ENCODE peak calls at places on chromosomes 1 and 21, in eight cellular contexts. X is fibroblast of mammary gland, D is esophagus squamous epithelium, Q is nephron progenitor cell, V is fibroblast of lung, A is WTC11, C is H9, G is BE2C. Y is an unnamed sample.

GRCh38 chr1:92957020-92957734 is 4.1 kb downstream of the DIPK1A start:
- DNase-seq in X (no peak), D (no peak), Q (no peak), V (no peak), A (no peak), C (no peak), G (no peak), Y (no peak)

GRCh38 chr1:56301791-56302190 is 277.6 kb downstream of the PLPP3 start:
- DNase-seq in X (peak; percentile 89), D (no peak), Q (no peak), V (peak; percentile 87), A (no peak), C (no peak), G (no peak), Y (no peak)

GRCh38 chr1:55375617-55376258 is 160.6 kb upstream of the USP24 start:
- DNase-seq in X (peak; percentile 70), D (no peak), Q (peak; percentile 65), V (peak; percentile 74), A (peak; percentile 42), C (peak; percentile 33), G (peak; percentile 30), Y (peak; percentile 53)

GRCh38 chr1:5637171-5637570 is 355.1 kb downstream of the NPHP4 start:
- DNase-seq in X (peak; percentile 3), D (no peak), Q (no peak), V (no peak), A (no peak), C (no peak), G (peak; percentile 15), Y (no peak)

GRCh38 chr1:232865118-232865931 is 60.1 kb downstream of the MAP10 start:
- DNase-seq in X (no peak), D (no peak), Q (no peak), V (no peak), A (no peak), C (no peak), G (no peak), Y (no peak)

GRCh38 chr1:57908471-57908870 is 484.6 kb upstream of the DAB1 start:
- DNase-seq in X (no peak), D (no peak), Q (peak; percentile 12), V (no peak), A (no peak), C (no peak), G (no peak), Y (no peak)

GRCh38 chr1:8122477-8123407 is 96.6 kb upstream of the ERRFI1 start:
- DNase-seq in X (peak; percentile 60), D (no peak), Q (no peak), V (peak; percentile 82), A (no peak), C (no peak), G (no peak), Y (no peak)

GRCh38 chr1:204468206-204468605 is 26.4 kb downstream of the PIK3C2B start:
- DNase-seq in X (no peak), D (no peak), Q (no peak), V (no peak), A (no peak), C (no peak), G (no peak), Y (no peak)

GRCh38 chr1:3688836-3689750 is 36.8 kb downstream of the TP73 start:
- DNase-seq in X (no peak), D (no peak), Q (no peak), V (no peak), A (no peak), C (no peak), G (no peak), Y (no peak)

GRCh38 chr1:31479801-31480200 is 66.8 kb downstream of the SERINC2 start:
- DNase-seq in X (peak; percentile 72), D (no peak), Q (no peak), V (no peak), A (no peak), C (no peak), G (no peak), Y (no peak)

GRCh38 chr1:3313579-3313955 is 140.9 kb upstream of the ARHGEF16 start:
- DNase-seq in X (peak; percentile 90), D (no peak), Q (peak; percentile 58), V (peak; percentile 95), A (peak; percentile 31), C (peak; percentile 46), G (no peak), Y (no peak)

GRCh38 chr1:59218521-59219236 is 78.2 kb upstream of the FGGY start:
- DNase-seq in X (peak; percentile 35), D (no peak), Q (no peak), V (peak; percentile 94), A (no peak), C (no peak), G (no peak), Y (no peak)

GRCh38 chr1:84724128-84724860 is 34.0 kb upstream of the SSX2IP start:
- DNase-seq in X (no peak), D (no peak), Q (peak; percentile 12), V (no peak), A (peak; percentile 85), C (peak; percentile 86), G (peak; percentile 17), Y (peak; percentile 40)

GRCh38 chr1:77688939-77689338 is 6.5 kb upstream of the ZZZ3 start:
- DNase-seq in X (no peak), D (no peak), Q (no peak), V (no peak), A (no peak), C (no peak), G (no peak), Y (no peak)

GRCh38 chr21:42636535-42636914 is 16.9 kb upstream of the PDE9A start:
- DNase-seq in X (peak; percentile 93), D (no peak), Q (no peak), V (peak; percentile 80), A (no peak), C (no peak), G (no peak), Y (no peak)

GRCh38 chr1:8077120-8077573 is 51.0 kb upstream of the ERRFI1 start:
- DNase-seq in X (peak; percentile 99), D (no peak), Q (no peak), V (peak; percentile 92), A (no peak), C (peak; percentile 41), G (no peak), Y (no peak)

GRCh38 chr1:237012789-237013383 is 8.6 kb upstream of the MT1HL1 start:
- DNase-seq in X (no peak), D (no peak), Q (no peak), V (peak; percentile 68), A (no peak), C (no peak), G (peak; percentile 33), Y (no peak)

GRCh38 chr1:187878883-187879282 is 1050.1 kb downstream of the PLA2G4A start:
- DNase-seq in X (no peak), D (no peak), Q (no peak), V (no peak), A (no peak), C (no peak), G (no peak), Y (no peak)

GRCh38 chr1:37890378-37891014 is 31.1 kb upstream of the MTF1 start:
- DNase-seq in X (peak; percentile 62), D (no peak), Q (no peak), V (peak; percentile 49), A (no peak), C (no peak), G (no peak), Y (no peak)
- TF ChIP-seq CTCF in X (peak; percentile 51), D (peak; percentile 44), Q (peak; percentile 39), V (peak; percentile 33), A (no peak), C (peak; percentile 69), G (peak; percentile 32), Y (peak; percentile 50)

GRCh38 chr1:39154553-39155361 is 49.7 kb upstream of the MACF1 start:
- DNase-seq in X (peak; percentile 78), D (no peak), Q (no peak), V (peak; percentile 94), A (no peak), C (no peak), G (no peak), Y (no peak)

GRCh38 chr1:39157304-39157703 is 47.2 kb upstream of the MACF1 start:
- DNase-seq in X (no peak), D (no peak), Q (no peak), V (no peak), A (no peak), C (no peak), G (no peak), Y (no peak)

GRCh38 chr1:39160703-39161102 is 43.8 kb upstream of the MACF1 start:
- DNase-seq in X (no peak), D (no peak), Q (no peak), V (no peak), A (no peak), C (no peak), G (no peak), Y (no peak)

GRCh38 chr1:39159224-39160036 is 45.1 kb upstream of the MACF1 start:
- DNase-seq in X (no peak), D (no peak), Q (no peak), V (no peak), A (no peak), C (peak; percentile 64), G (no peak), Y (no peak)

GRCh38 chr1:39158330-39159086 is 46.0 kb upstream of the MACF1 start:
- DNase-seq in X (no peak), D (no peak), Q (peak; percentile 26), V (peak; percentile 83), A (peak; percentile 45), C (peak; percentile 84), G (no peak), Y (no peak)
- TF ChIP-seq CTCF in X (no peak), D (no peak), Q (no peak), V (peak; percentile 20), A (no peak), C (no peak), G (no peak), Y (no peak)

GRCh38 chr1:110048240-110048639 is 13.8 kb downstream of the STRIP1 start:
- DNase-seq in X (no peak), D (no peak), Q (no peak), V (no peak), A (no peak), C (no peak), G (no peak), Y (no peak)

GRCh38 chr1:110049801-110050601 is 15.6 kb downstream of the STRIP1 start:
- DNase-seq in X (no peak), D (no peak), Q (no peak), V (no peak), A (no peak), C (no peak), G (peak; percentile 97), Y (no peak)

GRCh38 chr1:110048923-110049601 is 14.6 kb downstream of the STRIP1 start:
- DNase-seq in X (no peak), D (no peak), Q (no peak), V (no peak), A (no peak), C (no peak), G (no peak), Y (no peak)

GRCh38 chr1:110050602-110051261 is 16.3 kb downstream of the STRIP1 start:
- DNase-seq in X (peak; percentile 29), D (no peak), Q (no peak), V (no peak), A (no peak), C (no peak), G (no peak), Y (no peak)

GRCh38 chr1:110047463-110047862 is 13.0 kb downstream of the STRIP1 start:
- DNase-seq in X (no peak), D (no peak), Q (no peak), V (no peak), A (no peak), C (no peak), G (no peak), Y (no peak)
- TF ChIP-seq CTCF in X (no peak), D (no peak), Q (no peak), V (no peak), A (no peak), C (no peak), G (peak; percentile 30), Y (no peak)

GRCh38 chr1:202159534-202160371 is 649 bp downstream of the PTPN7 start:
- DNase-seq in X (no peak), D (no peak), Q (no peak), V (no peak), A (no peak), C (peak; percentile 32), G (no peak), Y (no peak)
- TF ChIP-seq CTCF in X (no peak), D (no peak), Q (no peak), V (no peak), A (no peak), C (no peak), G (no peak), Y (no peak)

Y was measured in endothelial cell.